ENCODE peak calls at places on chromosomes 3 and 15, in five cellular contexts. One of them, this sample, is unnamed.

GRCh38 chr3:180036092-180036677 is 552 bp downstream of the PEX5L start:
- DNase-seq in neuronal stem cell: no peak
- DNase-seq in H9: no peak
- DNase-seq in mesenchymal stem cell: peak
- DNase-seq in IMR-90: no peak
- DNase-seq in this sample: peak

GRCh38 chr3:125057186-125057850 is 1.5 kb upstream of the HEG1 start:
- DNase-seq in mesenchymal stem cell: peak
- DNase-seq in IMR-90: peak
- DNase-seq in neuronal stem cell: no peak
- DNase-seq in H9: no peak
- DNase-seq in this sample: no peak

GRCh38 chr15:38868326-38869114 is 303.9 kb upstream of the RASGRP1 start:
- DNase-seq in mesenchymal stem cell: peak
- DNase-seq in IMR-90: peak
- DNase-seq in neuronal stem cell: no peak
- DNase-seq in H9: no peak
- DNase-seq in this sample: peak

GRCh38 chr3:136752046-136752326 is 192 bp downstream of the STAG1 start:
- DNase-seq in IMR-90: no peak
- DNase-seq in H9: no peak
- DNase-seq in mesenchymal stem cell: no peak
- DNase-seq in neuronal stem cell: no peak
- DNase-seq in this sample: no peak

GRCh38 chr3:129314757-129315385 is 36.2 kb downstream of the HMCES start:
- DNase-seq in mesenchymal stem cell: peak
- DNase-seq in neuronal stem cell: peak
- DNase-seq in IMR-90: peak
- DNase-seq in H9: peak
- DNase-seq in this sample: peak

GRCh38 chr15:75831806-75832102 is 11.5 kb upstream of the UBE2Q2 start:
- DNase-seq in H9: no peak
- DNase-seq in mesenchymal stem cell: no peak
- DNase-seq in IMR-90: no peak
- DNase-seq in neuronal stem cell: no peak
- DNase-seq in this sample: no peak

GRCh38 chr3:77460326-77460725 is 420.4 kb downstream of the ROBO2 start:
- DNase-seq in H9: no peak
- DNase-seq in IMR-90: peak
- DNase-seq in neuronal stem cell: no peak
- DNase-seq in mesenchymal stem cell: no peak
- DNase-seq in this sample: peak

GRCh38 chr15:77311020-77311419 is 108.9 kb downstream of the PEAK1 start:
- DNase-seq in mesenchymal stem cell: no peak
- DNase-seq in IMR-90: no peak
- DNase-seq in H9: no peak
- DNase-seq in neuronal stem cell: no peak
- DNase-seq in this sample: no peak

GRCh38 chr3:35335703-35336102 is 303.6 kb upstream of the ARPP21 start:
- DNase-seq in IMR-90: no peak
- DNase-seq in neuronal stem cell: no peak
- DNase-seq in H9: no peak
- DNase-seq in mesenchymal stem cell: no peak
- DNase-seq in this sample: peak

GRCh38 chr15:83379574-83379973 is 67.6 kb upstream of the SH3GL3 start:
- DNase-seq in H9: peak
- DNase-seq in mesenchymal stem cell: peak
- DNase-seq in IMR-90: no peak
- DNase-seq in neuronal stem cell: no peak
- DNase-seq in this sample: peak

GRCh38 chr15:83380026-83380425 is 67.1 kb upstream of the SH3GL3 start:
- DNase-seq in neuronal stem cell: no peak
- DNase-seq in H9: no peak
- DNase-seq in mesenchymal stem cell: no peak
- DNase-seq in IMR-90: no peak
- DNase-seq in this sample: no peak

GRCh38 chr15:83380682-83381081 is 66.5 kb upstream of the SH3GL3 start:
- DNase-seq in H9: peak
- DNase-seq in neuronal stem cell: no peak
- DNase-seq in IMR-90: peak
- DNase-seq in mesenchymal stem cell: peak
- DNase-seq in this sample: peak

DNA sequence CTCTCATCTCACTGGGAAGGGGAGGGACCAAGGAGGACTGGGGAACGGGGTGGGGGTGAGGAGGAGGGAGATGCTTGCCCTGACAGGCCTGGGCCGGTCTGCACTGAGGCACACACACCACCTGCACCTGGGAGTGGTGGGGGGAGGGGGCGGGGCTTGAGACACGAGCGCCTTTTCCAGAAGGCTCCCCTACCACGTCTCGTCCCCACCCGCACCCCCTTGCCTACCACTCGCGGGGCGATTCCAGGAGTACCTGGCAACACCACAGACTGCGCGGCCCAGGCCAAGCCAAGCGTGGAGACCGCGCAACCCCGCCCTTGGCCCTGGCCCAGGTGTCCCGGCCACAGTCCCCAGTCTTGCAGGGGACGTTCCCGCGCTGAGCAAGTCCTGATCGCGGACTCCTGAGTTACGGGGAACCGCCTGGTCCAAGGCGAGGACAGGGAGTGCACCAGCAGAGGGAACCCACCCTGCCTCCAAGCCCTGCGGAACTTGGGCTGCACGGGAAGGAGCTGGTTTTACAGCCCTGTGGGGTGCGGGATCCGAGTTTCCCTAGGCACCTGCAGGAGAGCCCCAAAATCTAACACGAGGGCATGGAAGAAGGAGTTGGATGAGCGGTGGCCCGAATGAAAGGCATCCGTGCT is 68.1 kb upstream of the SH3GL3 start:
- DNase-seq in H9: peak
- DNase-seq in IMR-90: no peak
- DNase-seq in neuronal stem cell: no peak
- DNase-seq in mesenchymal stem cell: no peak
- DNase-seq in this sample: peak
- H3K23ac ChIP-seq in H9: no peak
- H3K23ac ChIP-seq in IMR-90: no peak
- H3K23ac ChIP-seq in neuronal stem cell: peak
- H3K23ac ChIP-seq in mesenchymal stem cell: no peak
- H3K23ac ChIP-seq in this sample: peak

GRCh38 chr3:155745795-155746550 is 1.1 kb upstream of the PLCH1 start:
- DNase-seq in neuronal stem cell: peak
- DNase-seq in IMR-90: no peak
- DNase-seq in H9: peak
- DNase-seq in mesenchymal stem cell: peak
- DNase-seq in this sample: peak
- H3K23ac ChIP-seq in neuronal stem cell: no peak
- H3K23ac ChIP-seq in IMR-90: peak
- H3K23ac ChIP-seq in H9: no peak
- H3K23ac ChIP-seq in mesenchymal stem cell: no peak
- H3K23ac ChIP-seq in this sample: no peak

GRCh38 chr15:66504563-66505429 is at the start of the genes RPL4 and ZWILCH:
- DNase-seq in H9: peak
- DNase-seq in mesenchymal stem cell: peak
- DNase-seq in IMR-90: peak
- DNase-seq in neuronal stem cell: peak
- DNase-seq in this sample: peak
- H3K23ac ChIP-seq in H9: no peak
- H3K23ac ChIP-seq in mesenchymal stem cell: no peak
- H3K23ac ChIP-seq in IMR-90: peak
- H3K23ac ChIP-seq in neuronal stem cell: peak
- H3K23ac ChIP-seq in this sample: peak

DNA sequence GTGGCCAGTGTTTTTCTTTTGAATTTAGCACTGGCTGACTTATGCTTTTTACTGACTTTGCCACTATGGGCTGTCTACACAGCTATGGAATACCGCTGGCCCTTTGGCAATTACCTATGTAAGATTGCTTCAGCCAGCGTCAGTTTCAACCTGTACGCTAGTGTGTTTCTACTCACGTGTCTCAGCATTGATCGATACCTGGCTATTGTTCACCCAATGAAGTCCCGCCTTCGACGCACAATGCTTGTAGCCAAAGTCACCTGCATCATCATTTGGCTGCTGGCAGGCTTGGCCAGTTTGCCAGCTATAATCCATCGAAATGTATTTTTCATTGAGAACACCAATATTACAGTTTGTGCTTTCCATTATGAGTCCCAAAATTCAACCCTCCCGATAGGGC is 43.5 kb downstream of the AGTR1 start:
- DNase-seq in neuronal stem cell: no peak
- DNase-seq in H9: no peak
- DNase-seq in mesenchymal stem cell: no peak
- DNase-seq in IMR-90: no peak
- DNase-seq in this sample: no peak
- H3K23ac ChIP-seq in neuronal stem cell: no peak
- H3K23ac ChIP-seq in H9: no peak
- H3K23ac ChIP-seq in mesenchymal stem cell: no peak
- H3K23ac ChIP-seq in IMR-90: no peak
- H3K23ac ChIP-seq in this sample: no peak

GRCh38 chr3:167728176-167728575 is 6.5 kb downstream of the PDCD10 start:
- DNase-seq in IMR-90: peak
- DNase-seq in neuronal stem cell: no peak
- DNase-seq in mesenchymal stem cell: peak
- DNase-seq in H9: no peak
- DNase-seq in this sample: peak
- H3K23ac ChIP-seq in IMR-90: no peak
- H3K23ac ChIP-seq in neuronal stem cell: no peak
- H3K23ac ChIP-seq in mesenchymal stem cell: no peak
- H3K23ac ChIP-seq in H9: no peak
- H3K23ac ChIP-seq in this sample: no peak

GRCh38 chr15:50840520-50840919 is 68.0 kb upstream of the AP4E1 start:
- DNase-seq in H9: peak
- DNase-seq in neuronal stem cell: no peak
- DNase-seq in mesenchymal stem cell: no peak
- DNase-seq in IMR-90: no peak
- DNase-seq in this sample: no peak
- H3K23ac ChIP-seq in H9: no peak
- H3K23ac ChIP-seq in neuronal stem cell: no peak
- H3K23ac ChIP-seq in mesenchymal stem cell: no peak
- H3K23ac ChIP-seq in IMR-90: no peak
- H3K23ac ChIP-seq in this sample: no peak

DNA sequence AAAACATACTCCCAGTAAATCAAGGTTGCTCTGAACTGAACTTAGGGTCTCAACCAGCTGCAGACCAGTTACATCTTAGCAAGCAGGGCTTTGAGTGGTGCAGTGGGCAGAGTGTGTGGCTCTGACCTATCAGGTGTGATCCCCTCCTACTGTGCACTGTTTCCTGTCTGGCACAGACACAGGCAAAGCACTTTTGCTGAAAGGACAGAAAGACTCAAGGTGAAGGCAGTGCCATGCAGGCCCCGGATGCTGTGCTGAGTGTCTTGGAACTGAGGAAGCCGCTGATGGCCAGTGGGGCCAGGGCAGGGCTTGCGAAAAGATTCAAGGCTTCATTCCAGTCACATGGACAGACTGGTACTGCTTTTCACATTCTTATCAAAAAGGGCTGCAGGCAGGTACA is 85.2 kb downstream of the CACNA1D start:
- DNase-seq in IMR-90: no peak
- DNase-seq in neuronal stem cell: no peak
- DNase-seq in mesenchymal stem cell: no peak
- DNase-seq in H9: no peak
- DNase-seq in this sample: peak
- H3K23ac ChIP-seq in IMR-90: no peak
- H3K23ac ChIP-seq in neuronal stem cell: no peak
- H3K23ac ChIP-seq in mesenchymal stem cell: no peak
- H3K23ac ChIP-seq in H9: no peak
- H3K23ac ChIP-seq in this sample: no peak

GRCh38 chr15:88302373-88302772 is 45.8 kb upstream of the NTRK3 start:
- DNase-seq in IMR-90: no peak
- DNase-seq in mesenchymal stem cell: no peak
- DNase-seq in H9: no peak
- DNase-seq in neuronal stem cell: no peak
- DNase-seq in this sample: no peak
- H3K23ac ChIP-seq in IMR-90: no peak
- H3K23ac ChIP-seq in mesenchymal stem cell: no peak
- H3K23ac ChIP-seq in H9: no peak
- H3K23ac ChIP-seq in neuronal stem cell: no peak
- H3K23ac ChIP-seq in this sample: no peak

DNA sequence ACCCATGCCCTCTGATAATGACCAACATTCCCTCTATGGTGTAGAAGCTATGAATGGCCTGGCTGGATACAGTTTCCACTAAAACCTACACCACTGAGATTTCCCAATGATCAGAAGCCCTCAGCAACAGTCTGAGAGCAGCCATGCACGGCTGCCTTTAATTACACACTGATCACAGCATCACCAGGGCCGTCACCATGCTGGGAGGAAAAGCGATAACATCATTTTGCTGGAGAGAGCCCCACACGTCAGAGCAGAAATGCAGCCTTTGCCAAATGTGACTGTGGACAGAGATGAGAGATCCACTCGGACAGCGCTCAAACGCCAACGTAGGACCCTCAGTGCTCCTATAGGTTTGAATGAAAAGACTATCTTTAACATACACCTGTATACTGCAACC is 135.0 kb downstream of the XXYLT1 start:
- DNase-seq in neuronal stem cell: no peak
- DNase-seq in mesenchymal stem cell: no peak
- DNase-seq in H9: no peak
- DNase-seq in IMR-90: no peak
- DNase-seq in this sample: no peak
- H3K23ac ChIP-seq in neuronal stem cell: no peak
- H3K23ac ChIP-seq in mesenchymal stem cell: no peak
- H3K23ac ChIP-seq in H9: no peak
- H3K23ac ChIP-seq in IMR-90: no peak
- H3K23ac ChIP-seq in this sample: no peak

This sample was measured in mesendoderm.